ENCODE peak calls at places on chromosomes 6 and 20, in nine cellular contexts. Z is activated CD4-positive, alpha-beta T cell treated with anti-CD3 and anti-CD28 coated beads, Interleukin-2, amount 10 ng/mL, durations not matched to agents 7 days and 5 days; O is T-helper 17 cell; R is GM04504; S is stimulated activated CD4-positive, alpha-beta T cell treated with anti-CD3 and anti-CD28 coated beads, Interleukin-1b, Interleukin-23, amount 100 ng/mL, for 4 hours; L is effector CD4-positive, alpha-beta T cell; Q is EL; Y is naive thymus-derived CD4-positive, alpha-beta T cell; W is HTR-8/SVneo. U is an unnamed sample.

GRCh38 chr6:73264446-73264845 is 1.4 kb upstream of the KHDC1 start:
- DNase-seq in W (no peak), Y (no peak), L (no peak), R (no peak), S (no peak), Q (no peak), O (no peak), Z (no peak), U (no peak)

GRCh38 chr6:17938885-17939284 is 48.5 kb downstream of the KIF13A start:
- DNase-seq in R (no peak), Y (no peak), L (no peak), Z (no peak), Q (peak; percentile 56), S (no peak), O (no peak), W (no peak), U (no peak)

GRCh38 chr6:129748901-129749748 is 39.1 kb upstream of the ARHGAP18 start:
- DNase-seq in O (no peak), Z (no peak), W (no peak), Q (peak; percentile 76), Y (no peak), R (peak; percentile 40), L (no peak), S (no peak), U (no peak)

GRCh38 chr6:50791900-50792508 is 26.7 kb upstream of the TFAP2B start:
- DNase-seq in L (no peak), W (peak; percentile 26), O (no peak), S (no peak), R (peak; percentile 15), Y (no peak), Q (peak; percentile 26), Z (no peak), U (no peak)

GRCh38 chr6:169722362-169723199 is 1.7 kb downstream of the PHF10 start:
- DNase-seq in O (no peak), R (no peak), Y (peak; percentile 30), Q (peak; percentile 71), W (peak; percentile 36), L (peak; percentile 16), Z (peak; percentile 34), S (no peak), U (no peak)

GRCh38 chr6:17962436-17963031 is 24.9 kb downstream of the KIF13A start:
- DNase-seq in S (no peak), Y (no peak), Z (no peak), W (peak; percentile 94), O (no peak), Q (peak; percentile 97), L (no peak), R (peak; percentile 96), U (no peak)

GRCh38 chr20:22833851-22834250 is 201.3 kb upstream of the SSTR4 start:
- DNase-seq in Z (no peak), W (no peak), O (no peak), Q (peak; percentile 11), L (no peak), R (no peak), Y (no peak), S (no peak), U (no peak)

GRCh38 chr20:11379257-11380011 is 538.3 kb upstream of the BTBD3 start:
- DNase-seq in Q (peak; percentile 39), L (no peak), Z (no peak), O (no peak), W (no peak), S (no peak), Y (no peak), R (no peak), U (no peak)

GRCh38 chr6:35088281-35089215 is 52.6 kb downstream of the TCP11 start:
- DNase-seq in Y (no peak), Z (no peak), O (no peak), Q (no peak), R (no peak), L (no peak), S (no peak), W (no peak), U (no peak)